ENCODE peak calls at places on chromosomes 7 and 10, in six cellular contexts. E is GM12878, C is IMR-90, Y is heart left ventricle, A is right lobe of liver, I is uterus. R is an unnamed sample. For H3K4me1, the result is how much of the 10 kb centered on the place peaks cover.

GRCh38 chr10:98795467-98795866 is 348.7 kb upstream of the HPS1 start:
- DNase-seq in E (no peak), A (no peak), Y (no peak), I (no peak), C (no peak), R (no peak)

GRCh38 chr7:12619461-12620069 is 49.0 kb downstream of the SCIN start:
- DNase-seq in E (no peak), Y (no peak), I (no peak), A (no peak), C (no peak), R (no peak)

GRCh38 chr7:48904975-48905374 is 19.4 kb upstream of the CDC14C start:
- DNase-seq in C (no peak), I (no peak), E (no peak), Y (no peak), A (no peak), R (no peak)

GRCh38 chr7:20417260-20417659 is 86.6 kb downstream of the ITGB8 start:
- DNase-seq in C (no peak), I (no peak), E (no peak), Y (no peak), A (no peak), R (no peak)

GRCh38 chr10:95214369-95214768 is 20.3 kb downstream of the ACSM6 start:
- DNase-seq in E (no peak), C (no peak), I (no peak), Y (no peak), A (no peak), R (no peak)

GRCh38 chr10:30392564-30392990 is 41.4 kb upstream of the MAP3K8 start:
- DNase-seq in Y (peak), A (peak), E (peak), C (peak), I (peak), R (peak)

GRCh38 chr7:87416682-87417587 is 58.5 kb downstream of the ABCB4 start:
- DNase-seq in Y (peak), C (peak), E (peak), I (peak), A (no peak), R (peak)

GRCh38 chr10:118300266-118300665 is 41.9 kb downstream of the FAM204A start:
- DNase-seq in C (no peak), Y (no peak), I (no peak), E (no peak), A (no peak), R (no peak)

GRCh38 chr7:47342646-47343045 is 239.3 kb downstream of the TNS3 start:
- DNase-seq in E (no peak), Y (no peak), A (no peak), I (no peak), C (no peak), R (no peak)

GRCh38 chr10:49419005-49419404 is 23.1 kb upstream of the DRGX start:
- DNase-seq in C (no peak), E (no peak), I (no peak), Y (no peak), A (no peak), R (no peak)

GRCh38 chr10:65204999-65205398 is 1683.8 kb downstream of the REEP3 start:
- DNase-seq in E (no peak), I (no peak), A (no peak), C (no peak), Y (no peak), R (no peak)

GRCh38 chr7:2781636-2782035 is 62.5 kb downstream of the GNA12 start:
- DNase-seq in A (no peak), C (peak), Y (no peak), I (no peak), E (no peak), R (no peak)

GRCh38 chr10:96401036-96401435 is 42.2 kb upstream of the OPALIN start:
- DNase-seq in I (no peak), C (no peak), E (no peak), A (peak), Y (no peak), R (no peak)

GRCh38 chr7:138565451-138566114 is 105.5 kb downstream of the TRIM24 start:
- DNase-seq in C (peak), A (no peak), E (no peak), Y (no peak), I (no peak), R (no peak)

GRCh38 chr10:70736470-70736982 is 48.7 kb downstream of the TBATA start:
- DNase-seq in E (no peak), A (no peak), Y (no peak), I (no peak), C (no peak), R (no peak)

GRCh38 chr7:2587134-2587533 is 28.4 kb downstream of the IQCE start:
- DNase-seq in Y (no peak), I (no peak), A (no peak), C (no peak), E (no peak), R (no peak)

GRCh38 chr7:22647451-22648257 is 79.3 kb upstream of the IL6 start:
- DNase-seq in A (no peak), E (no peak), C (peak), I (no peak), Y (no peak), R (no peak)

GRCh38 chr10:91643700-91644099 is 10.8 kb upstream of the PPP1R3C start:
- DNase-seq in A (peak), E (no peak), I (no peak), C (no peak), Y (no peak), R (no peak)

GRCh38 chr10:112160834-112161233 is 22.7 kb downstream of the GPAM start:
- DNase-seq in C (no peak), I (no peak), A (no peak), E (no peak), Y (no peak), R (no peak)

GRCh38 chr10:102632394-102633062 is 11.8 kb upstream of the TRIM8 start:
- DNase-seq in E (no peak), I (peak), A (no peak), Y (no peak), C (peak), R (no peak)

GRCh38 chr7:78020131-78020873 is 221.7 kb downstream of the PHTF2 start:
- DNase-seq in I (peak), Y (peak), C (peak), A (no peak), E (peak), R (peak)

GRCh38 chr7:29381206-29382094 is 182.2 kb upstream of the PRR15 start:
- DNase-seq in A (no peak), Y (no peak), C (no peak), I (no peak), E (no peak), R (no peak)

GRCh38 chr10:133131053-133131452 is 29.0 kb upstream of the KNDC1 start:
- DNase-seq in C (no peak), A (no peak), I (no peak), E (no peak), Y (peak), R (no peak)

GRCh38 chr7:158424531-158424930 is 163.1 kb downstream of the PTPRN2 start:
- DNase-seq in C (no peak), E (no peak), A (no peak), Y (no peak), I (no peak), R (no peak)

GRCh38 chr10:124562425-124563060 is 100.9 kb downstream of the LHPP start:
- DNase-seq in C (no peak), A (no peak), E (no peak), Y (no peak), I (no peak), R (no peak)

GRCh38 chr7:99190359-99191009 is 17.4 kb downstream of the KPNA7 start:
- DNase-seq in E (no peak), Y (no peak), C (no peak), A (peak), I (no peak), R (no peak)

GRCh38 chr10:89306019-89306418 is 4.2 kb downstream of the IFIT2 start:
- DNase-seq in Y (no peak), I (no peak), A (no peak), C (no peak), E (no peak), R (no peak)

GRCh38 chr7:93575555-93576397 is 1.3 kb upstream of the CALCR start:
- DNase-seq in E (no peak), A (no peak), C (no peak), Y (no peak), I (no peak), R (no peak)

GRCh38 chr7:111198255-111198654 is 107.3 kb downstream of the LRRN3 start:
- DNase-seq in A (no peak), E (no peak), C (peak), I (no peak), Y (no peak), R (peak)

GRCh38 chr10:122040786-122041185 is 51.8 kb downstream of the TACC2 start:
- DNase-seq in C (no peak), I (no peak), A (no peak), Y (no peak), E (no peak), R (no peak)

GRCh38 chr7:151867912-151868804 is 8.8 kb downstream of the PRKAG2 start:
- DNase-seq in I (peak), C (no peak), Y (peak), E (no peak), A (peak), R (no peak)

GRCh38 chr7:27155816-27156507 is 513 bp downstream of the HOXA7 start:
- DNase-seq in C (no peak), Y (no peak), E (no peak), A (no peak), I (peak), R (no peak)

GRCh38 chr7:94386416-94386815 is 8.3 kb upstream of the COL1A2 start:
- DNase-seq in I (no peak), C (no peak), A (no peak), Y (no peak), E (no peak), R (no peak)

GRCh38 chr7:98235901-98236300 is 16.1 kb downstream of the TECPR1 start:
- DNase-seq in E (no peak), C (no peak), I (no peak), A (no peak), Y (no peak), R (no peak)

GRCh38 chr7:155644971-155645509 is 579 bp downstream of the RBM33 start:
- DNase-seq in A (peak), Y (peak), C (no peak), I (peak), E (no peak), R (peak)

GRCh38 chr7:155646669-155647068 is 2.2 kb downstream of the RBM33 start:
- DNase-seq in C (no peak), A (no peak), Y (no peak), E (no peak), I (no peak), R (no peak)

GRCh38 chr7:155643804-155644177 is 670 bp upstream of the RBM33 start:
- DNase-seq in E (no peak), A (no peak), Y (no peak), I (no peak), C (peak), R (no peak)

GRCh38 chr7:155645652-155646051 is 1.2 kb downstream of the RBM33 start:
- DNase-seq in C (no peak), Y (no peak), E (no peak), A (no peak), I (no peak), R (no peak)

GRCh38 chr7:155644178-155644970 is at the start of gene RBM33:
- DNase-seq in C (peak), I (peak), Y (peak), E (peak), A (peak), R (peak)
- TF ChIP-seq POLR2A in C (peak), I (peak), Y (peak), E (peak), A (peak), R (peak)

DNA sequence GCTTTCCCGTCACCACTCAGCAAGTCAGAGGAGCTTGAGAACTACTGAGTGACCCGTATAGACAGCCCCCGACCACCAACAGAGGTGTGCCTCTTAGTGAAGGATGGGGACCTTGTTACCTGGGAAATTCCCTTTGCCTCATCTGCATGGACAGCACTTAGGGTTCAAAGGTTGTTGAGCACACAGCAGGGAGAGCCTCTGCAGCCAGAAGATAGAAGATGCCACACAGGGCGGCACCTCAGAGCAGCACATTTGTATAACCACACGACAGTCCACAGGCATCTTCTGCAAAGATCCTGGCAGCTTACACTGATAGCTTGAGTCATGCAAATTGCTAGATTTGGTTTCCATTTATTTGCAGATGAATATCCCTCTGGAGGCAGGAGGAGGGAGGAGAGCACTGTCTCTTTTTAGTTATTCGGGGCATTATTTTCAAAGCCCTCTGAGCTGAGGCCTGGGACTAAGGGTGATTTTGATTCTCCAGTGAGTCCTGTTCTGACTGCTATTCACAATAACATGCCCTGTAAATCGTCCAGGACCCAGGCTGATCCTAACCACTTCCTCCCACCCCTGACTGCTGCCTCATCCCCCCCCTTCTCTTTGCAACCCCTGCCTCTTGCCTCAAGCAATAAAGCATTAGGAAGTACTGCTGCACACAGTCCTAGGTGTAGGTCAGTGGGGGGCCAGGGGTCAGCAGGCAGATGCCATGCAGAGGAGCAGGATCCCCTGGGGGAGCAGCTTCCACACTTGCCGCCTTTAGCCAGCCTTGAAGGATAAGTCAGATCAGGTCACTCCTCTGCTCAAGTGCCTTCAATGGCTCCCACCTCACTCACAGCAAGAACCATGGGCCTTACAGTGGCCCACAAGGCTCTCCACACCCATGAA is 24.6 kb upstream of the INMT start:
- DNase-seq in A (no peak), Y (no peak), C (peak), I (no peak), E (no peak), R (no peak)
- H3K4me1 ChIP-seq in A (under half), Y (under half), C (under half), I (under half), E (under half), R (under half)

DNA sequence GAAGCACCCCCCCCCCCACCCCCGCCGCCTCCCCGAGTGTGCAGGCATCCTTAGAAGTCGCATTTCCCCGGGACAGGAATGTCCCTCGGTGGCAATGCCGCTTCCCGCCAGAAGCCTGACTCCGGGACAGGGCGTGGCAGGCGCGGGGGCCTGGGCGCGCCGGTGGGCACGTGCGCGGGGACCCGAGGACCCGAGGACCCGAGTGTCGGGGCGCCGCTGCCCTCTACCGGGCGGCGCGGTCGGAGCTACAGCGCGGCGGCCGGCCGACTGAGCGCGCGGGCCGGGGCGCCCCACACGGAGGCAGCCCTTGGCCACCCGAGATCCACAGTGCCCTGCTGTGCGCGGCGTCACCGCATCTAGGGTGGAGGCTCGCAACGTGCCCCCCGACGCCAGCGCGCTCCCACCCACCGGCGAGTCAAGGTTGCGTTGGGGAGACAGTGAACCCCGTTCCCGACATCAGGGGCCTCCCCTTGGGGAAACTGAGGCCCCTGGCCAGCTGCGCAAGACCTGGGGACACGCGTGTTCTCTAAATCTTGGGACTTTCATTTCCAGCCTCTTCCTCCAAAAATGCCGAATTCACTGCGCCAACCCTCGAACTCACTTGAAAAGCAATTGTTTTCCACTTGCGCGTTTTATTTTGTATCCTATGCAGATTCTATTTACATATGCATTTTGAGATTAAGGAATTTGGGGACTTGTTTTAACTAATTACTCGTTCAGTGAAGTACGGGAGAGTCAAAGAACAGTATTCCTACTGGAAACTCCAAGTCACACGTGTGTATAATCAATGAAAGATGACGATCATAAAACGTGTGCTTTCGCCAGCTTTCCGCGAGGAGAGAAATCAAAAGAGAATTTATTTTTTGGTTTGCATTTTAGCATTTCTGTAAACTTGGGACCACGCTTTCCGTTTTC is 3.1 kb upstream of the CUX1 start:
- DNase-seq in E (no peak), Y (peak), C (peak), I (peak), A (peak), R (peak)
- TF ChIP-seq POLR2A in E (no peak), Y (no peak), C (no peak), I (peak), A (peak), R (no peak)

DNA sequence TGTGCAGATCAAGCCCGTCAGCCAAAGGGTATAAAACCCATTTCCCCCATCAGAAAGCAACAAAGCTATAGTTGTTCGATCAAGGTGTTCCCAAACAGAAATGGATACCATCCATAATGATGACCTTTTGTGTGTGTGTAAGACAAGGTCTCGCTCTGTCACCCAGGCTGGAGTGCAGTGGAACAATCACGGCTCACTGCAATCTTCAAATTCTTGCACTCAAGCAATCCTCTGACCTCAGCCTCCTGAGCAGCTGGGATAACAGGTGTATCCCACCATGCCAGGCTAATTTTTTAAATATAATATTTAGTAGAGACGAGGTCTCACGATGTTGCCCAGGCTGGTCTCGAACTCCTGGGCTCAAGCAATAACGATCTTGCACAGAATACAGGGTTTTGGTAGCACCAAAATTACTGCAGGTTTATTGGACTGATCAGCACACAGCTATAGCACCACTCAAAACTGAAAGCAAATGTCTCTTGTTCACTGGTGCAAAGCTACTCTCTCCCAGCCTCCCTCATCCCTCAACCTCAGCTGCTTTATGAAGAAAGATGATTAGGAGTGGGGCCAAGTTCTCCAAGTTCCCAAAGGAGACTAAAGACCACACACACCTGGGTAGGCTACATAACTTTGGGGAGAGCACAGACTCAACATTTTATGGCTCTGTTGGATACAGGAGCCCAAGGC is 80.5 kb downstream of the ABI1 start:
- DNase-seq in I (no peak), C (no peak), E (no peak), Y (no peak), A (no peak), R (no peak)
- H3K4me1 ChIP-seq in I (under half), C (under half), E (under half), Y (under half), A (under half), R (under half)

GRCh38 chr7:73758581-73759138 is 11.4 kb downstream of the CLDN3 start:
- DNase-seq in C (no peak), A (no peak), E (no peak), Y (no peak), I (no peak), R (peak)
- TF ChIP-seq POLR2A in C (no peak), A (no peak), E (no peak), Y (no peak), I (no peak), R (no peak)

DNA sequence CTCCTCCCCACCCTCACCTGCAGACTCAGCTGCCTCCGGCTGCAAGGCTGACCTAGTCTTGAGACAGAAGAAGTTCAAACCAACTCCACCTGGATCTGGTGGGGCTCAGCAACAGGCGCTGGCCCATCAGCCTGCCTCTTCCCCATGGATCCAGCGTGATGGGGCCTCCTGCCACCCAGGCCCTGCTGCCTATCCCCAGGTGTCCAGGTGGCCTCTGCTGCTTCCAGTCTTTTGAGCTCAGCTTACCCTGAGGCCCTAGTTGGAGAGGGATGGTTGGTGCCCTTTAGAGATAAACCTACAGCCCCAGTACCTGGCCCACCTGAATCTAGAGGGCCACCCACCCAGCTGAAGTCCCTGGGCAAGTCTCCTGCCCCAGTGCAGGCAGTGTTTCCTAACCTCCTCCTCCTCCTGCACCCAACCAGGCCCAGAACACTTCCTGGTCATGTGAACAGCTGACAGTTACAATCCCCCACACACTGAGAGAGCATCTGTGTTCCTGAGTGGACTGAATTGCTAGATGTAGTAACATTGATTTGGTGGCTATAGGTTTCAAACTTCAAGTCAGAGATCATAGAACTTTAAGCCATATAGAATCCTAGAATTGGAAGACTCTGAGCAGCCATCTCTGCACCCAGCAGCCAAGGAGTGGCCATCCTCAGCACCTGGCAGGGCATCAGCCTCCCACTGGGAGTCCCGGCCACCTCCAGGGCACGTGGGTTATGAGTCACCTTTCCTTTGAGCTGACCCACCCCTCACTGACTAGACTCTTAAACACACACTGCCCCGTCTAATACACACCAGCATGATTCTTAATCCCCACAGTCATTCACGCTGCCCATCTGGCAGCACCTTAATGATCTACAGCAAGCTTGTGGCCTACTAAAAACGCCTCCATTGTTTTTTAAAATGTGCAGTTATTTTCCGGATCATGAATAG is 51.9 kb downstream of the ALOX5 start:
- DNase-seq in C (no peak), I (no peak), A (no peak), Y (no peak), E (no peak), R (no peak)
- H3K4me1 ChIP-seq in C (under half), I (under half), A (under half), Y (under half), E (under half), R (under half)

GRCh38 chr7:44082541-44083207 is 344 bp upstream of the POLM start:
- DNase-seq in C (peak), Y (peak), I (peak), E (peak), A (peak), R (peak)
- TF ChIP-seq POLR2A in C (no peak), Y (peak), I (peak), E (no peak), A (peak), R (peak)

R was measured in gastrocnemius medialis.